ENCODE peak calls at places on chromosomes 16 and 17, in seven cellular contexts. J is GM23338, H is OCI-LY7, I is neural progenitor cell, E is GM23248, A is MM.1S, W is PC-3. B is an unnamed sample.

GRCh38 chr17:66348605-66349165 is 46.3 kb downstream of the PRKCA start:
- DNase-seq in J (no peak), H (no peak), I (no peak), E (peak), A (no peak), W (peak), B (peak)

GRCh38 chr16:85308585-85309540 is 196.6 kb upstream of the CIBAR2 start:
- DNase-seq in J (no peak), H (peak), I (no peak), E (no peak), A (no peak), W (no peak), B (no peak)

GRCh38 chr16:57194512-57194911 is 8.4 kb downstream of the RSPRY1 start:
- DNase-seq in J (no peak), H (no peak), I (no peak), E (peak), A (no peak), W (peak), B (peak)

GRCh38 chr17:56966277-56966676 is 5.4 kb upstream of the COIL start:
- DNase-seq in J (no peak), H (no peak), I (peak), E (no peak), A (no peak), W (no peak), B (no peak)

GRCh38 chr16:65125871-65126270 is 4.0 kb upstream of the CDH11 start:
- DNase-seq in J (no peak), H (no peak), I (no peak), E (peak), A (no peak), W (no peak), B (peak)

GRCh38 chr17:39270923-39271322 is 45.2 kb upstream of the STAC2 start:
- DNase-seq in J (peak), H (peak), I (no peak), E (peak), A (peak), W (peak), B (peak)

GRCh38 chr17:83067071-83067717 is 12.2 kb upstream of the METRNL start:
- DNase-seq in J (no peak), H (no peak), I (no peak), E (no peak), A (no peak), W (no peak), B (no peak)

GRCh38 chr16:17312100-17312732 is 158.5 kb downstream of the XYLT1 start:
- DNase-seq in J (no peak), H (no peak), I (no peak), E (no peak), A (no peak), W (no peak), B (peak)

GRCh38 chr17:77793888-77794235 is 164.6 kb upstream of the TNRC6C start:
- DNase-seq in J (no peak), H (no peak), I (no peak), E (no peak), A (no peak), W (no peak), B (no peak)

GRCh38 chr16:79610771-79611170 is 10.2 kb upstream of the MAF start:
- DNase-seq in J (no peak), H (no peak), I (no peak), E (no peak), A (no peak), W (no peak), B (no peak)

GRCh38 chr16:79605999-79606398 is 5.5 kb upstream of the MAF start:
- DNase-seq in J (peak), H (no peak), I (peak), E (peak), A (peak), W (peak), B (peak)

GRCh38 chr16:79608976-79609375 is 8.4 kb upstream of the MAF start:
- DNase-seq in J (no peak), H (no peak), I (no peak), E (no peak), A (no peak), W (no peak), B (no peak)

GRCh38 chr16:79609861-79610260 is 9.3 kb upstream of the MAF start:
- DNase-seq in J (no peak), H (no peak), I (no peak), E (no peak), A (no peak), W (no peak), B (no peak)

DNA sequence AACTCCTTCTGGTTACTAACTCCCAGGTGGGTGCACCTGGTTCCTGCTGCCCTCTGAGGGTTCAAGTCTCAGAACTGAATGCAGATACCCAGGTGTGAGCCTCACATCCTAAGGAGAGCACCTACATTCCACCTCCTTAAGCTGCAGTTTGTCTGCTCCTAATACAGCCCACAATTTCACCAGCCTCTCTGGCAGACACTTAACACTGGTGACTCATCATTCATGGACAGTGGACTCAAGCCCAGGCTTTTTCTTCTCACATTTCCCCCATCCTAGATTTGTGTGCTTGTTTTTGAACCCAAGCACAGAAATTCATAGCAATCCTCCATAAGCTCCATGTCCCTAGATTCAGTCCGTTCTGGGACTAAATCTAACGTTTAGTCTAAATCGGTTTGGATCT is 7.0 kb upstream of the MAF start:
- DNase-seq in J (no peak), H (no peak), I (no peak), E (peak), A (no peak), W (peak), B (peak)
- TF ChIP-seq EZH2phosphoT487 in J (no peak), H (no peak), I (no peak), E (no peak), A (no peak), W (no peak), B (no peak)

GRCh38 chr17:61135782-61136181 is 263.9 kb upstream of the TBX2 start:
- DNase-seq in J (no peak), H (no peak), I (no peak), E (no peak), A (no peak), W (no peak), B (no peak)

GRCh38 chr17:61143026-61143425 is 256.6 kb upstream of the TBX2 start:
- DNase-seq in J (no peak), H (no peak), I (no peak), E (no peak), A (no peak), W (no peak), B (no peak)

GRCh38 chr17:61140386-61140785 is 259.3 kb upstream of the TBX2 start:
- DNase-seq in J (no peak), H (no peak), I (no peak), E (no peak), A (no peak), W (no peak), B (no peak)

GRCh38 chr17:61144137-61144536 is 255.5 kb upstream of the TBX2 start:
- DNase-seq in J (no peak), H (no peak), I (no peak), E (no peak), A (no peak), W (no peak), B (no peak)

DNA sequence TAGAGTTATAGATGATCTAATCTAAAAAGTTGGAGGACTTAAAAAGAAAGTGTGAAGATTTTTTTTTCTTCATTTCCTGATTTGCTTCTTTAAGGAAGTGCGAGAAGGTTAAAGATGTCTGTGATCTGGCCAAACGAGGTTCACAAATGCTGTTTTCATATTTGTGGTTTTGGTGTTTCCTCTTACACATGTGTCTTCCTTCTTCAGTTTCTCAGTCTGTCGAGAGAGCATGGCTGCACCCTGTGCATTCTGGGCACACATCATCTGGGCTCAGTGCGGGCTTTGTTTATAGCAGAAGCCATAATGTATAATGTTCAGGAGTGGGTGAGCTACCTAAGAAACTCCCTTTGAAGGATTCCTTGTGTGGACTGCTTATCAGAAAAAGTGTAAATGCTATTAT is 260.4 kb upstream of the TBX2 start:
- DNase-seq in J (no peak), H (peak), I (no peak), E (peak), A (peak), W (peak), B (no peak)
- TF ChIP-seq EZH2phosphoT487 in J (no peak), H (no peak), I (no peak), E (peak), A (no peak), W (no peak), B (no peak)

GRCh38 chr17:41061969-41062368 is 2.1 kb upstream of the KRTAP2-3 start:
- DNase-seq in J (no peak), H (no peak), I (no peak), E (peak), A (no peak), W (peak), B (no peak)
- TF ChIP-seq EZH2phosphoT487 in J (no peak), H (no peak), I (no peak), E (no peak), A (no peak), W (no peak), B (no peak)

GRCh38 chr17:10384175-10384574 is 11.4 kb upstream of the MYH13 start:
- DNase-seq in J (peak), H (no peak), I (peak), E (peak), A (no peak), W (no peak), B (no peak)
- TF ChIP-seq EZH2phosphoT487 in J (no peak), H (no peak), I (no peak), E (no peak), A (no peak), W (no peak), B (no peak)

GRCh38 chr17:32161029-32161428 is 18.7 kb downstream of the RHOT1 start:
- DNase-seq in J (no peak), H (no peak), I (no peak), E (no peak), A (no peak), W (no peak), B (no peak)
- TF ChIP-seq EZH2phosphoT487 in J (no peak), H (no peak), I (no peak), E (no peak), A (no peak), W (no peak), B (no peak)

B was measured in hepatocyte.